ENCODE peak calls at places on chromosomes 16 and 17, in eight cellular contexts. K, H, X, P, I, W, U and Z are unnamed samples. For H3K79me2, H4K20me1 and H3K9me2, the result is how much of the 10 kb centered on the place peaks cover.

GRCh38 chr17:67390006-67390645 is 13.0 kb downstream of the PITPNC1 start:
- DNase-seq in K (no peak), H (no peak), X (no peak), P (no peak), I (no peak), W (no peak), U (no peak), Z (no peak)

GRCh38 chr16:66741131-66741900 is 10.1 kb downstream of the DYNC1LI2 start:
- DNase-seq in K (no peak), H (peak), X (no peak), P (peak), I (no peak), W (peak), U (peak), Z (no peak)

GRCh38 chr16:1512774-1513173 is 19.6 kb downstream of the TELO2 start:
- DNase-seq in K (no peak), H (no peak), X (no peak), P (no peak), I (no peak), W (no peak), U (no peak), Z (no peak)

GRCh38 chr16:11398136-11398535 is 52.9 kb downstream of the RMI2 start:
- DNase-seq in K (no peak), H (no peak), X (no peak), P (no peak), I (no peak), W (no peak), U (no peak), Z (no peak)

GRCh38 chr16:3938843-3939624 is 58.5 kb upstream of the CREBBP start:
- DNase-seq in K (peak), H (peak), X (peak), P (peak), I (peak), W (peak), U (no peak), Z (peak)

GRCh38 chr17:72477529-72477928 is 356.7 kb downstream of the SOX9 start:
- DNase-seq in K (no peak), H (peak), X (no peak), P (no peak), I (no peak), W (peak), U (no peak), Z (no peak)

GRCh38 chr17:81194941-81195901 is 27.5 kb downstream of the CEP131 start:
- DNase-seq in K (no peak), H (no peak), X (no peak), P (no peak), I (no peak), W (no peak), U (no peak), Z (no peak)

GRCh38 chr16:75288596-75289120 is 37.2 kb upstream of the BCAR1 start:
- DNase-seq in K (no peak), H (no peak), X (no peak), P (no peak), I (no peak), W (no peak), U (no peak), Z (no peak)

GRCh38 chr17:77609553-77610517 is 348.7 kb upstream of the TNRC6C start:
- DNase-seq in K (peak), H (no peak), X (peak), P (peak), I (no peak), W (no peak), U (no peak), Z (peak)

GRCh38 chr16:30998852-30999761 is 11.3 kb downstream of the STX1B start:
- DNase-seq in K (no peak), H (no peak), X (no peak), P (peak), I (no peak), W (no peak), U (no peak), Z (no peak)

GRCh38 chr16:19505600-19506303 is 16.1 kb downstream of the GDE1 start:
- DNase-seq in K (no peak), H (peak), X (no peak), P (peak), I (no peak), W (no peak), U (no peak), Z (no peak)

GRCh38 chr16:74186589-74186988 is 110.0 kb upstream of the PSMD7 start:
- DNase-seq in K (no peak), H (no peak), X (no peak), P (peak), I (no peak), W (peak), U (no peak), Z (no peak)

GRCh38 chr16:4601317-4602186 is 13.1 kb downstream of the UBALD1 start:
- DNase-seq in K (no peak), H (no peak), X (no peak), P (peak), I (no peak), W (no peak), U (no peak), Z (no peak)

GRCh38 chr16:79836129-79836528 is 235.6 kb upstream of the MAF start:
- DNase-seq in K (no peak), H (no peak), X (no peak), P (no peak), I (no peak), W (no peak), U (no peak), Z (no peak)

GRCh38 chr16:7021653-7022275 is 310.9 kb upstream of the RBFOX1 start:
- DNase-seq in K (no peak), H (no peak), X (no peak), P (no peak), I (no peak), W (no peak), U (no peak), Z (no peak)

GRCh38 chr16:89050868-89051311 is 42.8 kb upstream of the ACSF3 start:
- DNase-seq in K (no peak), H (no peak), X (no peak), P (no peak), I (no peak), W (no peak), U (no peak), Z (no peak)

GRCh38 chr17:69757794-69758430 is 317.1 kb upstream of the KCNJ16 start:
- DNase-seq in K (no peak), H (no peak), X (no peak), P (peak), I (no peak), W (no peak), U (no peak), Z (no peak)

GRCh38 chr16:50261707-50262235 is 4.6 kb upstream of the ADCY7 start:
- DNase-seq in K (no peak), H (no peak), X (no peak), P (peak), I (no peak), W (peak), U (no peak), Z (no peak)

GRCh38 chr16:79690159-79690558 is 89.6 kb upstream of the MAF start:
- DNase-seq in K (no peak), H (no peak), X (no peak), P (no peak), I (no peak), W (no peak), U (no peak), Z (no peak)

GRCh38 chr17:60468371-60468770 is 46.1 kb downstream of the CHCT1 start:
- DNase-seq in K (no peak), H (no peak), X (no peak), P (no peak), I (no peak), W (no peak), U (no peak), Z (no peak)

DNA sequence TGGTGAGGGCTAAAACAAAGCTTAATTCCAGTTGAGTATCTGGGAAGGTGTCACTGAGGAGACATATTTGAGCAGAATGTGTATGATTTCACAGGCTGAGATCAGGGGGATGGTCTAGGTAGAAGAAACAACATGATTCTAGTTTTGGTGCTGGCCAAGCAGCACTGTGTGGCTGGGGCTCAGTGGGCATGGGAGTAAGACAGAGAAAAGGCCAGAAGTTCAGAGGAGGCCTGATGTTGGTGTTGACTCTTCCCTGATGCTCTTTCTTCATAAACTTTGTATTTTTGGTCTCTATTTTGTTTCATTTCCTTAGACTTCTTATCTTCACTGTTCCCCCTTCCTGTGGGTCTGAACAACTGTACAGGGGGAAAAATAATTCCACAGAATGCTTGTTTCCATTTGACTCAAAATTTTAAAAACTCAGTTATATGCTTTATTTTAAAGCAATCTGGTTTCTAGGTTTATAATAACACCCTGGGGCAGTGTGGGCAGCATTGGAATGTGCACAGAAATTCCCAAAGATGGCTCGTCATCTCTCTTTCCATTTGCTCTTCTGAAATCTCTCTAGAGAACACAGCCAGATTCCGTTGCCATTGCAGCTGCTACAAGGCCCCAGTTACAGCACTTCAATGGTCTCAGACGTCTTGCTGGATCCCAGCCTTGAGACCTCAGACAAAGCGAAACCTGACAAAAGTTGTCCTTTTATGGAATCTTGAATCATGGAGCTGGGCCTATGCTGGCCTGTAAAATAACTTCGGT is 68.3 kb downstream of the SNX11 start:
- DNase-seq in K (no peak), H (no peak), X (no peak), P (peak), I (no peak), W (no peak), U (no peak), Z (no peak)
- H3K79me2 ChIP-seq in K (under half), H (under half), X (under half), P (under half), I (under half), W (under half), U (under half), Z (under half)

DNA sequence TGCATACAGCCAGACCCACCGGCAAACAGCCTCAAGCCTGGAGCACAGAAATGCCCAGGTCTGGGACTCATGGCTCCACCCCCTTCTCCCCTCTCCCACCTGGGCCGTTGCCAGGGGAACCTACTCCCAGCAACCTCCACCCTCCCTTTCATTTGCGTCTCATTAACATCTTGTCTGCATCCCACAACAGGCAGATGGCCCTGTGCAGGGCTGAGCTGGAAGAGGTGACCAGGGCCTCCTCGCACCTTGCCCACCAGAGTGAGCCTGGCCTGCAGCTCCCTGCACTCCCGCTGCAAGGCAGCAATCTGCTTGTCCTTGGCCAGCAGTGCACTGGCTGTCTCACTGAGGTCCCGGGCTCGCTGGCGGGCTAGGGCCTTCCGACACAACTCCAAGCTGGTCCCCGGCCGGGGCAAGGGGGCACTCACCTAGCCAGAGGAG is 3.3 kb downstream of the TSPOAP1 start:
- DNase-seq in K (peak), H (no peak), X (no peak), P (no peak), I (peak), W (peak), U (no peak), Z (peak)
- H4K20me1 ChIP-seq in K (under half), H (under half), X (under half), P (under half), I (under half), W (under half), U (under half), Z (under half)

DNA sequence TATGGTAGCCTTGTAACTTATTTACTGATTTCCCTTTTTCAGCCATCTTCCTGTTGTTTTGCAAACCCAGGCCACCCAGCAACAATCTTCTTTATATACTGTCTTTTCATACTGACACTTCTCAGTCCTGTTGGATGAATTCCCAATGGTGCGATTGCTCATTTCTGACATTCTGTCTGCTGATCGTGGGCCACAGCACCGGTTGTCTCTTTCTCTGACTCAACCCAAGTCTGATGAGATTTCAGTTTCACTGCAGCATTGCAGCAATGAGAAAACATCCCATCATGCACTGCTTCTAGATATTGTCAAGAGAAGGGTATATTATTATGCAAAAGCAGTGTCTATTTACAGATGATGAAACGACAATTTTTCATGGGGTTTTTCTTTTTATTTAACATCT is 349.2 kb upstream of the HSBP1 start:
- DNase-seq in K (no peak), H (no peak), X (peak), P (peak), I (no peak), W (no peak), U (no peak), Z (no peak)
- H3K9me2 ChIP-seq in K (under half), H (under half), X (under half), P (under half), I (under half), W (under half), U (under half), Z (under half)

DNA sequence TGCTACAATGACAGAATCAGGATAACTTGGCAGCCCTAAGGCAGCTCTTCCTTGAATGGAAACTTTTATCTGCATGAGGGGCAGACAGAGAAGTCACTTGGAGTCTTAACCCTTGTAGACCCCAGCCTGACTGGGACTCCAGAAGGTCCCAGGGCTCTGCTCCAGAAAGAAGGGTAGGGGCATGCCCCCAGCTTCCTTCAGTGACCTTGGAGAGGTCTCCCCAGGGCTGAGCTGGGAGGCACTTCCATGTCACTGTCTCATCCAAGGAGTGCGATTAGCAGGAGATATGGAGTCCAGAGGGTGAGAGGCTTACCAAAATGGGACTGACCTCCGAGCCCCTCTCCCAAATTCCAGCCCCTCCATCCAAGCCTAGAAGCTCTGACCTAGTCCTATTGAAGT is 3.4 kb upstream of the NLRC5 start:
- DNase-seq in K (no peak), H (no peak), X (no peak), P (no peak), I (no peak), W (no peak), U (no peak), Z (no peak)
- H3K79me2 ChIP-seq in K (half or more), H (under half), X (under half), P (under half), I (under half), W (under half), U (under half), Z (under half)

DNA sequence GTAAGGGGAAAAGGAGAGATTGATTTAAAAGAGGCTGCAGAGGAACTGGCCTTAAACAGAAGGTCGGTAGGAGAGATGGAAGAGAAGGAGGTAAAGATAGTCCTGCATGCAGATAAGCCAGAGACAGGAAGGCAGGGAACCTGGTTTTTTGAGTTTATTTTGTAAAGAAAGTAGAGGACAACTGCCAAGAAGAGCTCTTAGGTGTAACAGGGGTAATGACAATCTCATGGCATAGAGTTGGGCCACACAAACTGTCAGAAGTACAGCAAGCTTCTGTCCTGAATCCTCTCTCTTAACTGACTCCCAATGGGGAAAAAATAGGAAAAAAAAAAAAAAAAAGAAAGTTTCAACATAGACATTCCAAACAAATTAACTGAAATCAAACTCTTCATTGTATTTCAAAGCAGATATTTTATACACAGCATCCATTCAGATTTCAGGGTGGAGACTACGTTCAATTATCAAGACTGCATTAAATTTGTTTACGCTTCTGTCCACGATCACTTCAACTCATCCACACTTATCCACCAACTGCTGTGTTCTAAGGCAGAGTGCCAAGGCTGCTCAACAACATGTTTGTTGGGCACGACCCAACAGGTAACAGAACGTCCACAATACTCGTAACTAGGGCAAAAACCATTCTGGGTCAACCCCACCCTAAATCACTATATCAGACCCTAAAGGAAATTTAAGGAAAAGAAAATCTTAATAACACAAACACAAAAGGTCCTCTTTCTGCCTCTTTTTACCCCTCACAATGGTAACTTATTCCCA is 34.9 kb downstream of the USP31 start:
- DNase-seq in K (no peak), H (no peak), X (no peak), P (no peak), I (no peak), W (no peak), U (no peak), Z (no peak)
- H4K20me1 ChIP-seq in K (under half), H (under half), X (under half), P (under half), I (under half), W (under half), U (under half), Z (under half)